ENCODE peak calls at places on chromosomes 1 and 21, in four cellular contexts. X is lower lobe of right lung, I is endothelial cell, D is GM10248. Z is an unnamed sample.
A peak's percentile ranks its signal among the peaks of the same experiment; 100 is the strongest.

GRCh38 chr1:186681136-186681535 is 913 bp upstream of the PTGS2 start:
- DNase-seq in X (no peak), I (peak; percentile 5), D (no peak), Z (no peak)

GRCh38 chr1:155004352-155005075 is 1.9 kb downstream of the ZBTB7B start:
- DNase-seq in X (no peak), I (no peak), D (no peak), Z (no peak)

GRCh38 chr1:220511183-220511582 is 16.8 kb upstream of the MARK1 start:
- DNase-seq in X (no peak), I (no peak), D (no peak), Z (no peak)

GRCh38 chr1:213448360-213448759 is 397.3 kb downstream of the RPS6KC1 start:
- DNase-seq in X (no peak), I (no peak), D (no peak), Z (no peak)

GRCh38 chr21:38954450-38955059 is 148.8 kb downstream of the ETS2 start:
- DNase-seq in X (no peak), I (no peak), D (no peak), Z (no peak)

GRCh38 chr1:212760126-212760823 is 31.3 kb downstream of the NSL1 start:
- DNase-seq in X (no peak), I (peak; percentile 65), D (peak; percentile 52), Z (peak; percentile 39)

GRCh38 chr1:223496883-223497282 is 103.7 kb downstream of the CCDC185 start:
- DNase-seq in X (no peak), I (no peak), D (no peak), Z (no peak)

GRCh38 chr1:31579374-31579773 is 3.1 kb downstream of the TINAGL1 start:
- DNase-seq in X (no peak), I (no peak), D (no peak), Z (no peak)

GRCh38 chr1:109011335-109011734 is 30.6 kb downstream of the WDR47 start:
- DNase-seq in X (no peak), I (no peak), D (no peak), Z (no peak)

GRCh38 chr1:200802865-200803512 is 64.3 kb downstream of the CAMSAP2 start:
- DNase-seq in X (peak; percentile 71), I (peak; percentile 79), D (peak; percentile 58), Z (peak; percentile 59)
- TF ChIP-seq CTCF in X (peak; percentile 95), I (peak; percentile 92), D (peak; percentile 97), Z (peak; percentile 94)

GRCh38 chr21:23939369-23940065 is 1667.8 kb downstream of the MRPL39 start:
- DNase-seq in X (no peak), I (no peak), D (no peak), Z (no peak)

GRCh38 chr21:23930565-23930964 is 1676.7 kb downstream of the MRPL39 start:
- DNase-seq in X (no peak), I (no peak), D (no peak), Z (no peak)

GRCh38 chr21:23936991-23937390 is 1670.3 kb downstream of the MRPL39 start:
- DNase-seq in X (no peak), I (no peak), D (no peak), Z (no peak)

DNA sequence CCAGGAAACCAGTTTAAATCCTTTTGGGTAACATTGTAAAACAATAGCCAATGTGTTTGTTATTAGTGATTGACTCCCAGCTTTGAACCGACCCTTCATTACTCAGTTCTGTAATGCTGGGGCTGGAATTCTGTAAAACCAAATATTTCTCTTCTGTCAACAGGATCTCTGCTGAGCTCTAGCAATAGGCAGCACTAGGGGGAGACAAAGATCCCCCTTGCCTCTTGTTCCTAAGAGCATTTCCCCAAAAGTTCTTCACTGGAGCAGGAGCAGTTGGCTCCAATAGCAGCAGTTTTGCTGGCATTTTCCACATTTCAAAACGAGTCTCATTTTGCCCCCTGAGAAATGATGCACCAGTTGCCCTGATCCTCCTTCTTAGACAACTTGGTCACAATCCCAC is 1671.1 kb downstream of the MRPL39 start:
- DNase-seq in X (no peak), I (no peak), D (no peak), Z (no peak)
- TF ChIP-seq CTCF in X (no peak), I (no peak), D (peak; percentile 7), Z (peak; percentile 30)

GRCh38 chr1:48684381-48684780 is 92.3 kb downstream of the BEND5 start:
- DNase-seq in X (no peak), I (no peak), D (no peak), Z (no peak)

GRCh38 chr1:48687271-48688045 is 89.2 kb downstream of the BEND5 start:
- DNase-seq in X (no peak), I (no peak), D (no peak), Z (no peak)

GRCh38 chr1:48686159-48686558 is 90.5 kb downstream of the BEND5 start:
- DNase-seq in X (no peak), I (no peak), D (no peak), Z (no peak)

GRCh38 chr1:48691429-48692001 is 85.2 kb downstream of the BEND5 start:
- DNase-seq in X (no peak), I (no peak), D (no peak), Z (peak; percentile 36)

GRCh38 chr1:48688102-48688760 is 88.5 kb downstream of the BEND5 start:
- DNase-seq in X (no peak), I (no peak), D (no peak), Z (peak; percentile 49)
- TF ChIP-seq CTCF in X (peak; percentile 18), I (peak; percentile 41), D (peak; percentile 12), Z (peak; percentile 31)

DNA sequence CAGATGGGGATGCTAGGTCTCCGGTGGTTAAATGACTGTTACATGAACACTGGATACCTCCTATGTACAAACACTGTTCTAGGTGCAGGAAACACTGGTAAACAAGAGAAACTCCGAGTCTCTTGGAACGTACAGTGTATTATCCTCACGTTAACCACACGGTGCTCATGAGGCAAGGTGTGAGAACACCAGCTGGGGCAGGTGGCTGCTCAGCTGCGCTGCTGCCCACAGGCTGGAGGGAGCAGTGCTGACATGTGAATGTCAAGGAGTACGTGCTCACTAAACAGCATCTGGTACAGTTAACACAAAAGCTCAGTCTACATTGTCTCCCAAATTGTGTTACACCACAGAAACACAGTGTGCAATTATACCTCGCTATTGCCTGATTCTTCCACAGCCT is 138.5 kb downstream of the GLIS1 start:
- DNase-seq in X (no peak), I (no peak), D (no peak), Z (no peak)
- TF ChIP-seq CTCF in X (no peak), I (no peak), D (no peak), Z (no peak)

GRCh38 chr1:85342177-85342576 is 65.7 kb upstream of the BCL10 start:
- DNase-seq in X (no peak), I (no peak), D (no peak), Z (no peak)

GRCh38 chr1:85343612-85344255 is 67.3 kb upstream of the BCL10 start:
- DNase-seq in X (no peak), I (no peak), D (no peak), Z (no peak)

GRCh38 chr1:85343213-85343611 is 66.8 kb upstream of the BCL10 start:
- DNase-seq in X (no peak), I (no peak), D (no peak), Z (no peak)

GRCh38 chr1:85347908-85348307 is 71.5 kb upstream of the BCL10 start:
- DNase-seq in X (no peak), I (no peak), D (no peak), Z (no peak)

DNA sequence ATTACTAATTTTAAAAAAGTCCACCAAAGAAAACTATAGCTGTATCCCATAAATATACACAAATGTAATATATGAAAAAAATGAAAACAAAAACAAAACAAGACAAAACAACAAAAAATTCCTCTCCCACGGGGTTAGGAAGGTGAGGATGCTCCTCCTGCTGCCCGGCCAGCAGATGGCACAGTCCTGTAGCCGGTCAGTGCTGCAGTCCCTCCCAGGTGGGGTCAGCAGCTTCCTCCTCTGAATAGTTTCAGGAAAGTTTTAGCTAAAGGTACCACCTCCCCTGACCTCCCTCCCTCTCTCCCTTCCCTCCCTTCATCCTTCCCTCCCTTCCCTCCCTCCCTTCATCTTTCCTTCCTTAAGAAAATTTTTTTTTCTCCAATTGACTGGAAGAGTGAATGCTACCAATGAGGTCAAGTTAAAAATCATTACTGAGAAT is 67.8 kb upstream of the BCL10 start:
- DNase-seq in X (peak; percentile 54), I (peak; percentile 39), D (peak; percentile 21), Z (no peak)
- TF ChIP-seq CTCF in X (peak; percentile 45), I (peak; percentile 22), D (peak; percentile 41), Z (peak; percentile 49)

GRCh38 chr1:176444286-176444685 is 18.7 kb upstream of the PAPPA2 start:
- DNase-seq in X (no peak), I (no peak), D (no peak), Z (no peak)
- TF ChIP-seq CTCF in X (no peak), I (no peak), D (no peak), Z (no peak)

DNA sequence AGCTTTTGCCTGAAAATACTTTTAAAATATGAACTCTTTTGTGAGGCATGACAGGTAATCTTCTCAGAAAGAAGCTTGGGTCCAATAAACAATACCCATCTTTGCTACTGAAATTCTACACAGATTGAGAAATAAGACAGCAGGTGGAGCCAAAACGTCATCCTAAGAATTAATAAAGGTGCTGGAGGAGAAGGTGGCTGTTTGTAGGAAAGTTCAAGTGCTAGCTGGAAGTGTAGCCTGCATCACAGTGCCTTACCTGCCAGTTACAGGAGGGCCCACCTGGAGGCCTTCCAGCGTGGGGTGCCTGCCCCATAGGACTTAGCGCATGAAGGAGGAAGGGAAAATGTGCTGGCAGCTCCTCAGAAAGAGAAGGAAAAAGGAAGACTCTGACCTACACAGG is 93.7 kb downstream of the TTC3 start:
- DNase-seq in X (no peak), I (no peak), D (peak; percentile 18), Z (peak; percentile 25)
- TF ChIP-seq CTCF in X (no peak), I (no peak), D (no peak), Z (peak; percentile 42)

GRCh38 chr21:18248171-18248570 is 3.5 kb downstream of the CHODL start:
- DNase-seq in X (no peak), I (no peak), D (no peak), Z (no peak)

GRCh38 chr21:18253252-18253651 is 8.6 kb downstream of the CHODL start:
- DNase-seq in X (no peak), I (no peak), D (no peak), Z (no peak)

GRCh38 chr21:18252686-18253085 is 8.1 kb downstream of the CHODL start:
- DNase-seq in X (no peak), I (no peak), D (no peak), Z (no peak)

GRCh38 chr21:18251065-18251464 is 6.4 kb downstream of the CHODL start:
- DNase-seq in X (no peak), I (no peak), D (no peak), Z (no peak)

GRCh38 chr21:18249542-18250152 is 5.0 kb downstream of the CHODL start:
- DNase-seq in X (no peak), I (no peak), D (no peak), Z (no peak)
- TF ChIP-seq CTCF in X (no peak), I (no peak), D (no peak), Z (no peak)

GRCh38 chr1:89771991-89772560 is 48.8 kb upstream of the LRRC8D start:
- DNase-seq in X (no peak), I (no peak), D (no peak), Z (no peak)
- TF ChIP-seq CTCF in X (no peak), I (no peak), D (no peak), Z (no peak)

Z was measured in GM13977.